ENCODE peak calls at places on chromosomes 7 and 10, in four cellular contexts. J is GM12878, P is H1, F is HepG2. H is an unnamed sample. For H3K4me1, the result is how much of the 10 kb centered on the place peaks cover.

GRCh38 chr7:107138696-107139420 is 29.9 kb upstream of the HBP1 start:
- DNase-seq in J (no peak), P (no peak), F (no peak), H (no peak)

GRCh38 chr7:125355899-125356298 is 426.3 kb upstream of the POT1 start:
- DNase-seq in J (peak), P (no peak), F (no peak), H (no peak)

GRCh38 chr10:128879441-128880175 is 587.4 kb upstream of the MGMT start:
- DNase-seq in J (no peak), P (no peak), F (no peak), H (no peak)

GRCh38 chr7:22262538-22262937 is 94.4 kb downstream of the RAPGEF5 start:
- DNase-seq in J (no peak), P (no peak), F (no peak), H (no peak)

GRCh38 chr7:35593896-35594295 is 101.0 kb downstream of the HERPUD2 start:
- DNase-seq in J (no peak), P (peak), F (peak), H (peak)

GRCh38 chr10:15293862-15294835 is 76.9 kb downstream of the FAM171A1 start:
- DNase-seq in J (no peak), P (no peak), F (no peak), H (no peak)

GRCh38 chr10:117443677-117444022 is 68.4 kb upstream of the PDZD8 start:
- DNase-seq in J (no peak), P (no peak), F (no peak), H (no peak)

GRCh38 chr7:129739427-129739826 is 127.9 kb downstream of the NRF1 start:
- DNase-seq in J (no peak), P (no peak), F (no peak), H (no peak)

GRCh38 chr7:130650616-130651015 is 17.9 kb downstream of the COPG2 start:
- DNase-seq in J (no peak), P (no peak), F (no peak), H (no peak)

GRCh38 chr7:153470004-153470671 is 582.1 kb upstream of the DPP6 start:
- DNase-seq in J (no peak), P (no peak), F (no peak), H (no peak)

GRCh38 chr10:79292789-79293746 is 54.2 kb upstream of the PPIF start:
- DNase-seq in J (no peak), P (no peak), F (peak), H (no peak)

GRCh38 chr10:44935201-44935960 is 24.2 kb upstream of the RASSF4 start:
- DNase-seq in J (no peak), P (no peak), F (peak), H (no peak)

GRCh38 chr10:17847586-17848296 is 38.6 kb downstream of the MRC1 start:
- DNase-seq in J (no peak), P (no peak), F (no peak), H (no peak)

GRCh38 chr7:2832441-2832840 is 11.7 kb downstream of the GNA12 start:
- DNase-seq in J (no peak), P (no peak), F (no peak), H (no peak)

GRCh38 chr7:27917774-27918314 is 177.9 kb downstream of the TAX1BP1 start:
- DNase-seq in J (no peak), P (no peak), F (peak), H (no peak)

GRCh38 chr7:979886-980571 is 3.0 kb upstream of the CYP2W1 start:
- DNase-seq in J (no peak), P (no peak), F (no peak), H (no peak)

GRCh38 chr10:74058658-74059057 is 60.7 kb downstream of the VCL start:
- DNase-seq in J (no peak), P (no peak), F (peak), H (no peak)

GRCh38 chr7:102236102-102236501 is 50.6 kb upstream of the SH2B2 start:
- DNase-seq in J (no peak), P (no peak), F (no peak), H (no peak)

GRCh38 chr10:61784354-61785131 is 117.0 kb upstream of the ARID5B start:
- DNase-seq in J (no peak), P (no peak), F (no peak), H (no peak)

GRCh38 chr7:44275146-44275545 is 50.2 kb downstream of the CAMK2B start:
- DNase-seq in J (no peak), P (no peak), F (no peak), H (no peak)

GRCh38 chr7:18037609-18038008 is 10.0 kb upstream of the PRPS1L1 start:
- DNase-seq in J (no peak), P (no peak), F (no peak), H (no peak)

GRCh38 chr7:101237206-101238067 is at the start of gene CLDN15:
- DNase-seq in J (no peak), P (no peak), F (peak), H (no peak)

GRCh38 chr7:50641442-50642405 is 76.5 kb upstream of the DDC start:
- DNase-seq in J (no peak), P (no peak), F (peak), H (no peak)

GRCh38 chr10:132456881-132457280 is 59.9 kb downstream of the PWWP2B start:
- DNase-seq in J (no peak), P (no peak), F (no peak), H (no peak)
- H3K4me3 ChIP-seq in J (no peak), P (no peak), F (no peak), H (no peak)

GRCh38 chr7:76509931-76510877 is at the start of gene UPK3B:
- DNase-seq in J (no peak), P (peak), F (no peak), H (no peak)
- TF ChIP-seq SUZ12 in J (no peak), P (no peak), F (no peak), H (no peak)

DNA sequence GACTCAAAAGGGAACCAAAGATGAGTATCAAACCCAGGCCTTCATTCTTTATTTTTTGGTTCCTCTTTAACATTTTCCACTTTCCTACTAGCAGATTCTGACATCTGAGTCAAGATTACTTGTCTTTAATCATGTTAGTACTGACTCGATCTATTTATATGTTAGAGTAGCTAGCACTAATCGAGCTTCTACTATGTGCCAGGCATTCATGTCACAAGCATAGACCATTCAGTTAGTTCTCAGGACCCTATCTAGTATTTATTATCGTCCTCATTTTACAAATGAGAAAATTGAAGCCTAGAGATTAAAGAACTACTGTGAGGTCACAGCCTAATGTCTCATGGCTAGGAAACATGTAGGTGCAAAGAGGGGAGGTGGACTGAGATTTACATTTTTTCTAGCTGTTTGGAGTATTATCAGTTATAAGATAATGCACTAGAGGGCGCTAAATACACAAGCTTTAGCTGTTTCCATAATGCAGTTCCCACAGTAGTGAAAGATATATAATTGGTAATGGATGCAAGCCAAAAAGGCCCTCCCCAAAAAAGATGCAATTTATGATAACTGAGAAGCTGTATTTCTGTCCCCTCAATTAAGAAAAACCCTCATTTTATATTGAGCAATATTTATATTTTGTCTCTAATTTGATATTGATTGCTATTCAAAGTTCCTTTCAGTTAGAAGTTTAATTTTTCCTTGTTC is 32.9 kb upstream of the KMT2E start:
- DNase-seq in J (no peak), P (no peak), F (peak), H (no peak)
- H3K4me1 ChIP-seq in J (under half), P (under half), F (under half), H (under half)

GRCh38 chr10:27779462-27779861 is 33.8 kb upstream of the MKX start:
- DNase-seq in J (no peak), P (no peak), F (no peak), H (no peak)

GRCh38 chr10:27784272-27784671 is 38.7 kb upstream of the MKX start:
- DNase-seq in J (no peak), P (no peak), F (no peak), H (no peak)

DNA sequence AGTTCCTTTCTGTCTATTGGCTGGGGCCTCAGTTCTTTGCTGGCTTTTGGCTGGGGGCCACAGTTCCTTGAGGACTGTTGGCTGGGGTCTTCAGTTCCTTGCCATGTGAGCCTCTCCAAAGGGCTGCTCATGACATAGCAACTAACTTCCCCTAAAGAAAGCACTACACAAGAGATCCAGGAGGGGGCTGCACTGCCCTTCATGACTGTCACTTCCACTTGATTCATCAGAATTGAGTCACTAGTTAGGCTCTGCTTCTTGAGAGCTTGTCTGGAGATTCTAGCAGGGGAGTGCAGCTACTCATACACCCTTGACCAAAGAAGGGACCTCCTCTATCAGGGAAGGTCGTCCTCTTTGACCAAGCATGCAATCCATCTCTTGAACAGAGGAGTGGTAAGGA is 38.0 kb upstream of the MKX start:
- DNase-seq in J (no peak), P (peak), F (peak), H (peak)
- H3K4me3 ChIP-seq in J (no peak), P (no peak), F (no peak), H (no peak)

GRCh38 chr10:70341016-70341415 is 41.4 kb downstream of the LRRC20 start:
- DNase-seq in J (no peak), P (no peak), F (no peak), H (no peak)
- TF ChIP-seq SUZ12 in J (no peak), P (no peak), F (no peak), H (no peak)

DNA sequence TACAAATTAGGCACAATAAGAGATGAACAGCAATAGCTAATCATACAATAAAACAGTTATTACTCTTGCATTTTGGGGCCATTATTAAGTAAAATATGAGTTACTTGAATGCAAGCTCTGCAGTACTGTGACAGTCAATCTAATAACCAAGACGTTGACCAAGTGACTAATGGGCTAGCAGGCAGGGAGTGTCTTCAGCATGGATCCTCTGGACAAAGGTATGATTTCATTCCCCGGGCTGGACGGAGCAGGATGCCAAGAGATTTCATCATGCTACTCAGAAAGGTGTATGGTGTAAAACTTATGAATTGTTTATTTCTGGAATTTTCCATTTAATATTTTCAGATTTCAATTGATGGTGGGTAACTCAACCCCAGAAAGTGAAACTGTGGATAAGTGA is 80.9 kb downstream of the SHH start:
- DNase-seq in J (no peak), P (no peak), F (no peak), H (no peak)
- H3K4me1 ChIP-seq in J (under half), P (under half), F (under half), H (under half)

GRCh38 chr10:91610444-91610843 is 22.4 kb downstream of the PPP1R3C start:
- DNase-seq in J (no peak), P (no peak), F (no peak), H (no peak)

GRCh38 chr10:91616124-91616523 is 16.7 kb downstream of the PPP1R3C start:
- DNase-seq in J (no peak), P (no peak), F (no peak), H (no peak)

GRCh38 chr10:91610919-91611318 is 22.0 kb downstream of the PPP1R3C start:
- DNase-seq in J (no peak), P (no peak), F (no peak), H (no peak)

GRCh38 chr10:91614254-91614624 is 18.6 kb downstream of the PPP1R3C start:
- DNase-seq in J (no peak), P (no peak), F (no peak), H (no peak)

DNA sequence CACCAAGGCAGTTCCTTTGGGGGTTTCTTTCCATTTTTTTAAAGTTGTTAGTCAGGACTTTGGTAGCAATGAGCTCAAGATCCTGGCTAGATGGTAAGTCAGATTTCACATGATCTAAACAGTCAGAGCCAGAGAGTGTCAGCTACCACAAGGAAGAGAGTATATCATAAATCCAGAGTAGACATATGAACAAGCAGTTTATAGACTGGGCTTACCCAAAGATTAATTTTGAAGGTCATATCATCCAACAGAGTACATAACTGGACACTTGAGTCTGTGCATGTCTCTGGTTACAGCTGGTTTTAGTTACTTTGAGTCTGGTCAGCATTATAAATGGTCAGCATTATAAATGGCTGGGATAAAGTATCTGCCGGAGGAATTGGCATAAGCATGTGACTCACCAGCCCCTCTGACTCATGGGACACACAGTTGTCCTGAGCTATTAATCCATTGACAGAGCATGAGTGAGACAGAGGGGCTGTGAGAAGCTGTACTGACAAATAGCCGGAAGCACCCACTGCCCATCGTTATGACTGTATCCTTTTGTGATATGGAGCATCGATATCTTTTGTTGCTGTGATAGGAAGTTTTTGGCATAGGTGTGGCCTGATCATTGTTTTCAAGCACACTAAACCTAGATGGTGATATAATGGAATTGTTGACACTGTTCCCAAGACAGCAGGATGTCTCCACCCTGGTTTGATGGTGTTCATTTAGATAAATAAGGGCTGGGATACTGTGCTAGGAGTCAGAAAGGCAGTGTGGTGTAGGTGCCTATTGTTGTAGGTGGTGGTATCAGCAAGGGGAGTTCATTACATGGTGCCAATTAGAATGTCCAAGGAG is 19.2 kb downstream of the PPP1R3C start:
- DNase-seq in J (no peak), P (no peak), F (no peak), H (no peak)
- H3K4me3 ChIP-seq in J (no peak), P (no peak), F (no peak), H (no peak)

DNA sequence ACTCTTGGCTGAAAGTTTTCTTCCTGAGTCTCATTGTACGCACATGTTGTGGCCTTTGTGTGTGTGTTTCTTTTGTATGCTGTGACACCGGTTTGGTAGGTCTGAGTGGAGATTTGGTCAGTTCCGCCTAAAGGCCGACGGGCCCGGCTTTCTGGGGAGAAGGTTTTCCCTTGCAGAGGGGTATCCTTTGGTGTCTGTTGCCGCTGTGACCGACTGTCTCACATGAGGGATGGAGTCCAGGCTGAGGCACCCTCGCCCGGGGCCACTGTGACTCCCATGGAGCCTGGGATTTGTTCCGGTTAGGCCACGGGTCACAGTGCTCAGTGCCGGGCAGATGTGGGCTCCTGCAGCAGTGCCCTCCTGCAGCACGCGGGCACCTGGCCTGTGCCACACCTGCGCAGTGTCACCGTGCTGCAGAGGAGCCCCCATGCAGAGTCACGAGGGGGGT is 19.4 kb downstream of the INPP5A start:
- DNase-seq in J (no peak), P (no peak), F (no peak), H (no peak)
- TF ChIP-seq SUZ12 in J (no peak), P (no peak), F (no peak), H (no peak)

DNA sequence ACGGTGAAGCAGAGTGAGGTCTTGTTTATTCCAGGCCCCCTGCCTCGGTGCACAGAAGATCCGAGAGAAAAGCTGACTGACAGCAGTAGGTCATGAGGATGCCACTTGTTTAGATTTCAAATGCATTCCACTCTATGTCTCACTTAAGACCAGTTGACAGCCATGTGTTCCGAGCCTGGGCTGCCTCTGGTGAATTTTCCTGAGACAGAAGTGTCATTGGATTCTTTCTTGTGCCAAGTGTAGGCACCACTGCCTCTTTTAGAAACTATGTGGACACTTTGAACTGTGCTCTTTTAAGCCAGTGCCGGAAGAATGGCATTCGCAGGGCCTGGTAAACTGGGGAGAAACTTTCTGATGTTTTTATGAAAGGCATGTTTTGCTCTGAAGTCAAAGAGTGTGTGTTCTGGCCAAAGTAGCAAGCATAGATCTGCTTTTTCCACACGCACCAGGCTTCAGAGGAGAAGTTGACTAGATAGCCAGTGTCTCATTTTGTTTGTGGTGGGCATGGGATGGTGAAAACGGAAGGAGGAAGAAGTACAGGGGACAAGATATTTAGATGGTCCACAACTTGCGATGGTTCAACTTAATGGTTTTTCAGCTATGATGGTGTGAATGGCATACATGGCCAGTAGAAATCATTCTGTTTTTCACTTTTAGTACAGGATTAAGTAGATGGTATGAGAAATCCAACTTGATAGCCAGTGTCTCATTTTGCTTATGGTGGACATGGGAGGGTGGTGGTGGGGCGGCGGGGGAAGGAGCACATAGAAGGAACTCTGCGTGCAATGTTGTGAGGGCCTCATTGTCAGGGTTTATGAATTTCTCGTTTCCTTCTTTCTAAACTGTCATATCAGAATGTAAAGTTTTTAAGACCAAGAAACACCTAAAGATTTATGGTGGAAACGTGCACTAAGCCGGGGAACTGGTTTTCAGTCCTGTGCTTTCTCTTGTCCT is 41.5 kb downstream of the CYP17A1 start:
- DNase-seq in J (no peak), P (no peak), F (no peak), H (no peak)
- H3K4me1 ChIP-seq in J (under half), P (under half), F (under half), H (under half)

GRCh38 chr10:10794056-10794455 is 223.6 kb upstream of the CELF2 start:
- DNase-seq in J (no peak), P (no peak), F (no peak), H (no peak)

GRCh38 chr10:10794776-10795175 is 222.9 kb upstream of the CELF2 start:
- DNase-seq in J (no peak), P (no peak), F (no peak), H (no peak)

GRCh38 chr10:10791869-10792268 is 225.8 kb upstream of the CELF2 start:
- DNase-seq in J (no peak), P (no peak), F (no peak), H (no peak)

GRCh38 chr10:10796061-10796773 is 221.5 kb upstream of the CELF2 start:
- DNase-seq in J (no peak), P (no peak), F (no peak), H (no peak)

DNA sequence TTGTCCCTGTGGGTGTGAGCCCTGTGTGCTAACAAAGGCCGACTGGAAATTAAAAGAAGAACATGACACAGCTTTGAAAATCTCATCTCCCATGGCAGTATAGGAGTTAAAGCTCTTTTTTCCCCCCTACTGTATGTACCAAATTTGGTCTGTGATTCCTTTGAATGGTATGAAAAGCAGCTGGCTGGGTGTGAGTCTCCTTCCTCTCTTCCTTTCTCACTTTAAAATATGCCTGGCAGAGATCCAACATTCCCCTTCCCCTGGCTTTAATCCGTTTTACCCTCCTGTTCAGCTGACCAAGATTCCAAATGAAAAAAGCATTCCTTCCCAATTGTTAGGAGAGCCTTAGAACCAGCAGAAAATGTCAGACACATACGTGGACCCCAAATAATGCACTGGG is 225.0 kb upstream of the CELF2 start:
- DNase-seq in J (no peak), P (no peak), F (no peak), H (peak)
- H3K4me3 ChIP-seq in J (no peak), P (no peak), F (no peak), H (no peak)